ENCODE peak calls at places on chromosome 9, in four cellular contexts. F is CD8-positive, alpha-beta memory T cell; Z is OCI-LY7; G is smooth muscle cell of the brain vasculature. E is an unnamed sample.

GRCh38 chr9:100170556-100170955 is 71.5 kb downstream of the INVS start:
- DNase-seq in F (no peak), Z (no peak), G (no peak), E (no peak)

GRCh38 chr9:27088981-27089380 is 20.0 kb upstream of the TEK start:
- DNase-seq in F (no peak), Z (no peak), G (no peak), E (no peak)

GRCh38 chr9:36451949-36452348 is 51.9 kb upstream of the RNF38 start:
- DNase-seq in F (no peak), Z (no peak), G (no peak), E (no peak)

GRCh38 chr9:135045264-135046155 is 42.0 kb upstream of the OLFM1 start:
- DNase-seq in F (no peak), Z (no peak), G (no peak), E (no peak)

GRCh38 chr9:76161546-76161945 is 232.7 kb downstream of the RFK start:
- DNase-seq in F (no peak), Z (no peak), G (peak), E (no peak)

GRCh38 chr9:109212768-109213167 is 45.7 kb upstream of the FRRS1L start:
- DNase-seq in F (no peak), Z (no peak), G (no peak), E (no peak)

GRCh38 chr9:108545446-108545845 is 310.3 kb downstream of the ACTL7B start:
- DNase-seq in F (no peak), Z (no peak), G (no peak), E (no peak)

GRCh38 chr9:17402309-17402708 is 176.6 kb upstream of the SH3GL2 start:
- DNase-seq in F (no peak), Z (no peak), G (no peak), E (peak)

E was measured in HepG2.